ENCODE peak calls at places on chromosomes 7 and 10, in ten cellular contexts. K is HL-60; U is stomach; G is cardiac muscle cell; A is Peyer's patch; W is GM23338; J is tibial nerve; Q is CD4-positive, alpha-beta T cell; N is body of pancreas; H is right atrium auricular region. P is an unnamed sample.

GRCh38 chr7:95238252-95238938 is 85.9 kb downstream of the PON1 start:
- DNase-seq in K (no peak), U (no peak), G (no peak), A (no peak), W (no peak), J (no peak), Q (no peak), N (no peak), H (no peak), P (no peak)

GRCh38 chr7:95590387-95591248 is 5.7 kb downstream of the PDK4 start:
- DNase-seq in K (no peak), U (no peak), G (no peak), A (no peak), W (no peak), J (no peak), Q (no peak), N (no peak), H (no peak), P (no peak)

GRCh38 chr10:21533577-21534475 is at the start of gene MLLT10:
- DNase-seq in K (peak), U (peak), G (peak), A (peak), W (peak), J (peak), Q (peak), N (peak), H (peak), P (peak)

GRCh38 chr10:56317603-56318002 is 43.5 kb downstream of the ZWINT start:
- DNase-seq in K (no peak), U (no peak), G (no peak), A (no peak), W (no peak), J (no peak), Q (no peak), N (no peak), H (no peak), P (no peak)

GRCh38 chr10:80100861-80101695 is 22.6 kb downstream of the TMEM254 start:
- DNase-seq in K (no peak), U (no peak), G (peak), A (no peak), W (peak), J (no peak), Q (no peak), N (no peak), H (no peak), P (no peak)

GRCh38 chr10:103852189-103852711 is 3.1 kb downstream of the SH3PXD2A start:
- DNase-seq in K (peak), U (no peak), G (no peak), A (no peak), W (no peak), J (no peak), Q (no peak), N (no peak), H (no peak), P (no peak)

GRCh38 chr10:35912615-35913170 is 270.6 kb upstream of the FZD8 start:
- DNase-seq in K (no peak), U (no peak), G (no peak), A (no peak), W (peak), J (no peak), Q (no peak), N (no peak), H (no peak), P (no peak)

GRCh38 chr7:26439502-26440252 is 148.0 kb downstream of the SNX10 start:
- DNase-seq in K (no peak), U (no peak), G (no peak), A (no peak), W (no peak), J (no peak), Q (no peak), N (peak), H (no peak), P (no peak)

GRCh38 chr10:84606428-84606827 is 278.0 kb downstream of the CCSER2 start:
- DNase-seq in K (no peak), U (no peak), G (no peak), A (no peak), W (no peak), J (no peak), Q (no peak), N (no peak), H (no peak), P (no peak)

GRCh38 chr10:60433684-60434083 is 44.0 kb upstream of the ANK3 start:
- DNase-seq in K (no peak), U (no peak), G (no peak), A (no peak), W (no peak), J (no peak), Q (no peak), N (no peak), H (no peak), P (no peak)

GRCh38 chr10:76558586-76558985 is 1079.0 kb downstream of the KCNMA1 start:
- DNase-seq in K (no peak), U (peak), G (no peak), A (no peak), W (no peak), J (peak), Q (no peak), N (peak), H (no peak), P (no peak)

GRCh38 chr7:151226875-151227782 is at the start of gene ABCF2:
- DNase-seq in K (peak), U (peak), G (peak), A (peak), W (peak), J (peak), Q (peak), N (peak), H (peak), P (peak)

GRCh38 chr10:125148021-125148439 is 12.3 kb downstream of the CTBP2 start:
- DNase-seq in K (no peak), U (no peak), G (peak), A (no peak), W (no peak), J (peak), Q (no peak), N (peak), H (peak), P (no peak)

GRCh38 chr7:90568213-90568612 is 27.9 kb upstream of the CDK14 start:
- DNase-seq in K (peak), U (no peak), G (no peak), A (no peak), W (no peak), J (no peak), Q (no peak), N (no peak), H (no peak), P (no peak)

GRCh38 chr7:131015131-131015954 is 281.3 kb upstream of the KLF14 start:
- DNase-seq in K (no peak), U (no peak), G (no peak), A (no peak), W (no peak), J (no peak), Q (no peak), N (no peak), H (no peak), P (no peak)

GRCh38 chr10:122373713-122374112 is 795 bp upstream of the PLEKHA1 start:
- DNase-seq in K (no peak), U (no peak), G (peak), A (no peak), W (peak), J (no peak), Q (no peak), N (peak), H (no peak), P (no peak)

GRCh38 chr7:149202831-149203231 is 7.5 kb downstream of the ZNF282 start:
- DNase-seq in K (no peak), U (no peak), G (no peak), A (no peak), W (no peak), J (no peak), Q (no peak), N (no peak), H (no peak), P (no peak)

GRCh38 chr10:8296090-8296741 is 241.7 kb downstream of the GATA3 start:
- DNase-seq in K (no peak), U (no peak), G (no peak), A (no peak), W (peak), J (no peak), Q (no peak), N (no peak), H (no peak), P (no peak)

GRCh38 chr10:123778719-123779118 is 112.6 kb downstream of the GPR26 start:
- DNase-seq in K (no peak), U (no peak), G (no peak), A (no peak), W (no peak), J (no peak), Q (no peak), N (no peak), H (no peak), P (no peak)

GRCh38 chr10:128324058-128324457 is 197.8 kb upstream of the MKI67 start:
- DNase-seq in K (no peak), U (no peak), G (peak), A (no peak), W (peak), J (peak), Q (no peak), N (no peak), H (no peak), P (no peak)

GRCh38 chr7:157886261-157886660 is 549.5 kb downstream of the DNAJB6 start:
- DNase-seq in K (no peak), U (no peak), G (no peak), A (no peak), W (no peak), J (no peak), Q (no peak), N (no peak), H (no peak), P (no peak)

GRCh38 chr10:98374176-98374969 is 40.6 kb downstream of the PYROXD2 start:
- DNase-seq in K (no peak), U (no peak), G (no peak), A (no peak), W (no peak), J (no peak), Q (no peak), N (no peak), H (no peak), P (peak)

GRCh38 chr10:127447197-127447596 is 101.9 kb upstream of the NPS start:
- DNase-seq in K (no peak), U (no peak), G (no peak), A (no peak), W (no peak), J (no peak), Q (no peak), N (no peak), H (no peak), P (no peak)

GRCh38 chr7:81111358-81111757 is 192.5 kb upstream of the SEMA3C start:
- DNase-seq in K (no peak), U (no peak), G (no peak), A (no peak), W (no peak), J (no peak), Q (no peak), N (no peak), H (no peak), P (no peak)
- H3K27ac ChIP-seq in K (no peak), U (no peak), G (no peak), A (no peak), W (no peak), J (no peak), Q (no peak), N (no peak), H (no peak), P (no peak)

GRCh38 chr7:6432786-6433185 is 15.0 kb downstream of the DAGLB start:
- DNase-seq in K (no peak), U (no peak), G (no peak), A (no peak), W (no peak), J (no peak), Q (no peak), N (no peak), H (no peak), P (no peak)

GRCh38 chr7:6425948-6426347 is 21.8 kb downstream of the DAGLB start:
- DNase-seq in K (no peak), U (no peak), G (no peak), A (no peak), W (no peak), J (no peak), Q (no peak), N (no peak), H (no peak), P (peak)

GRCh38 chr7:6433814-6434630 is 13.7 kb downstream of the DAGLB start:
- DNase-seq in K (no peak), U (no peak), G (no peak), A (no peak), W (no peak), J (no peak), Q (no peak), N (no peak), H (no peak), P (no peak)

GRCh38 chr7:6430974-6431373 is 16.8 kb downstream of the DAGLB start:
- DNase-seq in K (no peak), U (no peak), G (no peak), A (no peak), W (no peak), J (no peak), Q (no peak), N (no peak), H (no peak), P (no peak)

GRCh38 chr7:6430271-6430940 is 17.3 kb downstream of the DAGLB start:
- DNase-seq in K (no peak), U (no peak), G (peak), A (no peak), W (peak), J (no peak), Q (no peak), N (no peak), H (no peak), P (no peak)
- TF ChIP-seq CTCF in K (no peak), U (no peak), G (peak), A (no peak), W (peak), J (no peak), Q (no peak), N (no peak), H (no peak), P (no peak)

GRCh38 chr10:101827919-101828600 is 9.8 kb upstream of the OGA start:
- DNase-seq in K (no peak), U (no peak), G (no peak), A (no peak), W (no peak), J (no peak), Q (no peak), N (no peak), H (no peak), P (no peak)

GRCh38 chr10:101829561-101830315 is 11.5 kb upstream of the OGA start:
- DNase-seq in K (no peak), U (peak), G (peak), A (peak), W (peak), J (peak), Q (peak), N (peak), H (no peak), P (no peak)

GRCh38 chr10:101831169-101831811 is 12.3 kb downstream of the KCNIP2 start:
- DNase-seq in K (no peak), U (no peak), G (no peak), A (no peak), W (no peak), J (no peak), Q (no peak), N (no peak), H (no peak), P (no peak)

GRCh38 chr10:101828734-101829551 is 10.7 kb upstream of the OGA start:
- DNase-seq in K (no peak), U (no peak), G (no peak), A (no peak), W (peak), J (no peak), Q (no peak), N (no peak), H (no peak), P (no peak)

GRCh38 chr10:101830322-101831168 is 12.3 kb upstream of the OGA start:
- DNase-seq in K (peak), U (peak), G (peak), A (peak), W (peak), J (peak), Q (peak), N (peak), H (peak), P (peak)
- H3K27ac ChIP-seq in K (peak), U (peak), G (peak), A (peak), W (peak), J (peak), Q (peak), N (peak), H (peak), P (peak)

GRCh38 chr10:71272122-71272771 is 46.8 kb upstream of the SLC29A3 start:
- DNase-seq in K (no peak), U (no peak), G (no peak), A (no peak), W (no peak), J (no peak), Q (no peak), N (no peak), H (no peak), P (no peak)

GRCh38 chr10:71270821-71271220 is 48.2 kb upstream of the SLC29A3 start:
- DNase-seq in K (no peak), U (no peak), G (no peak), A (no peak), W (no peak), J (no peak), Q (no peak), N (no peak), H (no peak), P (no peak)

GRCh38 chr10:71273506-71273905 is 45.6 kb upstream of the SLC29A3 start:
- DNase-seq in K (no peak), U (no peak), G (no peak), A (no peak), W (no peak), J (no peak), Q (no peak), N (no peak), H (no peak), P (no peak)

GRCh38 chr10:71270301-71270777 is 48.7 kb upstream of the SLC29A3 start:
- DNase-seq in K (no peak), U (peak), G (peak), A (no peak), W (peak), J (peak), Q (no peak), N (peak), H (no peak), P (peak)

GRCh38 chr10:71271626-71272025 is 47.4 kb upstream of the SLC29A3 start:
- DNase-seq in K (no peak), U (no peak), G (no peak), A (no peak), W (no peak), J (no peak), Q (no peak), N (no peak), H (no peak), P (no peak)
- TF ChIP-seq CTCF in K (no peak), U (no peak), G (no peak), A (no peak), W (no peak), J (no peak), Q (no peak), N (no peak), H (no peak), P (no peak)